ENCODE peak calls at places on chromosomes 16 and 17, in nine cellular contexts. B is T-helper 9 cell, N is left ventricle myocardium inferior, D is NT2/D1, M is coronary artery, G is MG63, W is H54, A is T-cell, P is erythroblast. T is an unnamed sample.

GRCh38 chr17:4497101-4497824 is 1.4 kb upstream of the SPNS2 start:
- DNase-seq in B (no peak), N (no peak), D (no peak), M (no peak), G (peak), W (peak), A (no peak), P (no peak), T (no peak)

GRCh38 chr16:3950343-3951193 is 70.1 kb upstream of the CREBBP start:
- DNase-seq in B (no peak), N (peak), D (no peak), M (peak), G (peak), W (peak), A (no peak), P (no peak), T (no peak)

GRCh38 chr17:38673714-38674012 is 1.1 kb downstream of the EPOP start:
- DNase-seq in B (no peak), N (peak), D (no peak), M (no peak), G (no peak), W (no peak), A (no peak), P (peak), T (no peak)

GRCh38 chr16:66441586-66442375 is 14.7 kb downstream of the BEAN1 start:
- DNase-seq in B (no peak), N (no peak), D (no peak), M (peak), G (peak), W (no peak), A (no peak), P (no peak), T (no peak)

GRCh38 chr16:79932564-79932963 is 332.0 kb upstream of the MAF start:
- DNase-seq in B (no peak), N (no peak), D (no peak), M (no peak), G (no peak), W (no peak), A (no peak), P (no peak), T (peak)

GRCh38 chr16:546909-547770 is 13.1 kb upstream of the PRR35 start:
- DNase-seq in B (peak), N (peak), D (no peak), M (no peak), G (no peak), W (no peak), A (peak), P (peak), T (no peak)

GRCh38 chr17:57823469-57824401 is 26.1 kb downstream of the MRPS23 start:
- DNase-seq in B (no peak), N (no peak), D (no peak), M (no peak), G (no peak), W (peak), A (no peak), P (no peak), T (peak)

GRCh38 chr17:50881182-50881581 is 15.0 kb upstream of the TOB1 start:
- DNase-seq in B (no peak), N (no peak), D (no peak), M (no peak), G (no peak), W (no peak), A (no peak), P (no peak), T (no peak)

GRCh38 chr17:67831268-67831667 is 6.0 kb downstream of the BPTF start:
- DNase-seq in B (no peak), N (no peak), D (no peak), M (no peak), G (no peak), W (no peak), A (no peak), P (no peak), T (no peak)

GRCh38 chr16:77191259-77191969 is 424 bp downstream of the MON1B start:
- DNase-seq in B (peak), N (no peak), D (no peak), M (no peak), G (no peak), W (no peak), A (no peak), P (no peak), T (no peak)